ENCODE peak calls at places on chromosome 20, in five cellular contexts. D, B, O, C and P are unnamed samples.

GRCh38 chr20:47531468-47531867 is 29.8 kb downstream of the NCOA3 start:
- DNase-seq in O (no peak), D (no peak), C (no peak), B (no peak), P (no peak)

GRCh38 chr20:19626896-19627295 is 131.2 kb upstream of the RIN2 start:
- DNase-seq in C (no peak), B (no peak), O (peak; percentile 7), D (no peak), P (peak; percentile 1)

GRCh38 chr20:32474009-32474716 is 111.0 kb downstream of the NOL4L start:
- DNase-seq in D (no peak), B (no peak), O (no peak), C (peak; percentile 49), P (no peak)

GRCh38 chr20:43590036-43590391 is 723 bp upstream of the IFT52 start:
- DNase-seq in B (peak; percentile 67), O (no peak), C (no peak), D (peak; percentile 25), P (no peak)

GRCh38 chr20:14569631-14570030 is 232.2 kb upstream of the FLRT3 start:
- DNase-seq in C (no peak), D (no peak), B (no peak), O (peak; percentile 5), P (no peak)

GRCh38 chr20:38050691-38051090 is 17.1 kb downstream of the RPRD1B start:
- DNase-seq in B (no peak), C (no peak), O (peak; percentile 61), D (no peak), P (no peak)

GRCh38 chr20:45629496-45630100 is at the start of gene WFDC10A:
- DNase-seq in C (peak; percentile 23), O (peak; percentile 47), B (peak; percentile 66), D (peak; percentile 65), P (peak; percentile 43)

GRCh38 chr20:2890743-2891142 is 17.5 kb downstream of the PTPRA start:
- DNase-seq in O (peak; percentile 41), B (no peak), C (peak; percentile 47), D (no peak), P (no peak)

GRCh38 chr20:19949195-19949867 is 67.8 kb upstream of the NAA20 start:
- DNase-seq in D (no peak), B (no peak), O (no peak), C (no peak), P (no peak)

GRCh38 chr20:8829232-8829631 is 239.7 kb upstream of the PLCB4 start:
- DNase-seq in B (no peak), O (no peak), D (no peak), C (no peak), P (no peak)
- TF ChIP-seq CTCF in B (peak; percentile 37), O (peak; percentile 38), D (peak; percentile 26), C (peak; percentile 9), P (peak; percentile 47)

GRCh38 chr20:24892522-24892921 is 56.5 kb upstream of the CST7 start:
- DNase-seq in C (no peak), D (peak; percentile 64), O (no peak), B (no peak), P (no peak)
- H3K27me3 ChIP-seq in C (no peaks in the 10 kb centered on the region), D (no peaks in the 10 kb centered on the region), O (no peaks in the 10 kb centered on the region), B (no peaks in the 10 kb centered on the region), P (no peaks in the 10 kb centered on the region)

DNA sequence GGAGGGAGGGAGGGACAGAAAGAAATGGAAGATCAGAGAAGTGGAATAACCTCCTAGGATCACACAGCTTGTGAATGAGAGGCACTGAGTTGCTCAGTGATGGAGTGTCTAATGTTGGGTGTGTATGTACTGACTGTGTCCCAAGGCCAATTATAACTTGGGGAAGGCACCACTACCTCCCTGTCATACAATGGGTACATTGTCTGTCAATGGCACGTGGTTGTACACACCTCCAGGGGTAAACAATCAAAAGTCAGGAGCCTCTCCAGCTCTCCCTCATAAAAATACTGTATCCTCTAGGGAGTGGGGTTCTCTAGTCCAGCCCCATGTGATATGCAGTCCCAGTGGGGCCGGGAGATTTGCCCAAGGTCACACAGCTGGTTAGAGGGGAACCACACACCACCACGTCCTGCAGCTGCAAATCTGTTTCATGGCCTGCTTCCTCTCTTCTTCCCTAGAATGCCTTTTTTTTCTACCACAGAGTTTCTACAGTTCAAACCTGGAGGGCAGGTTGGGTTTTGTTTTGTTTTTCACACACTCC is 112.5 kb downstream of the SNX5 start:
- DNase-seq in O (no peak), B (no peak), D (no peak), C (no peak), P (no peak)
- H3K27ac ChIP-seq in O (no peak overlapping the region), B (no peak overlapping the region), D (no peak overlapping the region), C (no peak overlapping the region), P (no peak overlapping the region)

DNA sequence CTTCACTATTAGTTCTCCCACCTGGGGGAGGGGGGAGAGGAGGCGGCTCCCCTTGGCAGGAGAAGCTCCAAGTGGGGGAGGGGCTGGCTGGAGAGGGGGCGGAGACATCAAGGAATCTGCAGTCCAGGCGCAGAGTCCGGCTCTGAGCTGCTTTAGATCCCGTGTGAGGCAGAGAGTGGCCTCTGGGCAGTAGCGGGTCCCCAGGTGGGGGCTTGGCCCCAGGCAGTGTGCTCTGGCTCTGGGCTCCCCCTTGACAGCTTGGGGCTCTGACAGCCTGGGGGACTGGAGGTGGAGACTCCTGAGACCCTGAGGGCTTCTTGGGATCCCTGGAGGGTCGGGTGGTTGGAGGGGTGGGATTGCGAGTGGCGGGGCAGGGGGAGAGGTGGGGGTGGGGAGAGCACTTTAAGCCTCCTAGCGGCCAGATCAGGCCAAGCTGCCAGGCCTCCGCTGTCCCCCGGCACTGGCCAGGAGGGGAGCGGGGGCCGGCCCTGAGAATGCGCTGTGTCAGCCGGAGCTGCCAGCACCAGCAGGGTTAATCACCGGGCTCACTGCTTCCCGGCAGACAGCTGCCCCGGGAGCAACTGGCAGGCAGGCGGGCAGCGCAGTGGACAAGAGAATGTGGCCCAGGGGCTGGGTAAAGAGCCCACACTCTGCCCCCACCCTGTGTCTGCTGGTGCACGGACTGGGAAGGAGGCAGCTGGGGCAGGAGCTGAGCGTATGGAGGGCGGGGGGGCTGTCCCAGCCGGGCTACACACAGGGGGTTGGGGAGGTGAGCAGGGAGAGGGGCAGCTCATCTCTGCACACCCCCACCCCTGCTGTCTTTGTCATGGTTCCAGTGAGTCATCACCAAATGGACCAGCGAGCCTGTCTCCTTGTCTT is 1.8 kb upstream of the LAMA5 start:
- DNase-seq in D (peak; percentile 96), C (peak; percentile 50), O (peak; percentile 51), B (peak; percentile 95), P (no peak)
- TF ChIP-seq CTCF in D (peak; percentile 68), C (peak; percentile 62), O (peak; percentile 36), B (peak; percentile 64), P (peak; percentile 53)

DNA sequence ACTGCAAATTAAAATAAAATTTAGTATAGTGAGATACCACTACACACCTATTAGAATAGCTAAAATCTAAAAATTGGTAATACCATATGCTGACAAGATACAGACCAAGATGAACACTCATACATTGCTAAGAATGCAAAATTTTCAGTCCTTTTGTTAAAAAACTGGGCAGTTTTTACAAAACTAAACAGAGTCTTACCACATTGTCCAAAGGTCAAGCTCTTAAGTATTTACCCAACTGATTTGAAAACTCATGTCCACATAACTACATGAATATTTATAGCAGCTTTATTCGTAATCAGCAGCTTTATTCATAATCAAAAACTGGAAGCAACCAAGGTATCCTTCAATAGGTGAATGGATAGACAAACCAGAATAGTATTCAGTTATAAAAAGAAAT is 10.0 kb downstream of the POLR3F start:
- DNase-seq in C (no peak), D (no peak), B (no peak), O (no peak), P (no peak)
- H3K27me3 ChIP-seq in C (no peaks in the 10 kb centered on the region), D (no peaks in the 10 kb centered on the region), B (no peaks in the 10 kb centered on the region), O (no peaks in the 10 kb centered on the region), P (no peaks in the 10 kb centered on the region)

GRCh38 chr20:49697071-49697470 is 16.6 kb downstream of the B4GALT5 start:
- DNase-seq in O (no peak), B (no peak), D (no peak), C (no peak), P (no peak)

GRCh38 chr20:49696594-49696993 is 17.1 kb downstream of the B4GALT5 start:
- DNase-seq in C (peak; percentile 69), O (peak; percentile 37), B (no peak), D (no peak), P (no peak)

GRCh38 chr20:49700411-49701185 is 13.1 kb downstream of the B4GALT5 start:
- DNase-seq in D (no peak), O (peak; percentile 85), B (no peak), C (peak; percentile 85), P (peak; percentile 75)

GRCh38 chr20:49699200-49699992 is 14.3 kb downstream of the B4GALT5 start:
- DNase-seq in D (no peak), B (no peak), O (peak; percentile 87), C (peak; percentile 57), P (peak; percentile 75)

GRCh38 chr20:49698477-49698876 is 15.2 kb downstream of the B4GALT5 start:
- DNase-seq in B (no peak), O (no peak), C (no peak), D (no peak), P (no peak)
- H3K27ac ChIP-seq in B (no peak overlapping the region), O (no peak overlapping the region), C (peak overlapping the region; percentile 2), D (no peak overlapping the region), P (no peak overlapping the region)